ENCODE peak calls at places on chromosomes 5 and 9, in seven cellular contexts. K is tibial artery, F is cardiac fibroblast, P is WTC11, E is PC-9, T is choroid plexus epithelial cell, Z is A549. N is an unnamed sample.

GRCh38 chr5:136108131-136108739 is 24.4 kb upstream of the SMAD5 start:
- DNase-seq in T (no peak), P (no peak), F (no peak), E (no peak), Z (no peak), K (no peak), N (no peak)

GRCh38 chr5:132059043-132059695 is 1.3 kb upstream of the IL3 start:
- DNase-seq in T (no peak), Z (no peak), F (no peak), P (no peak), E (no peak), K (no peak), N (peak)

GRCh38 chr5:127056896-127057295 is 16.4 kb downstream of the C5orf63 start:
- DNase-seq in P (no peak), K (no peak), Z (no peak), T (no peak), E (no peak), F (no peak), N (no peak)

GRCh38 chr5:90709323-90710148 is 150.9 kb downstream of the ADGRV1 start:
- DNase-seq in E (peak), K (peak), T (peak), F (peak), Z (peak), P (peak), N (peak)

GRCh38 chr5:154520861-154521453 is 42.9 kb upstream of the HAND1 start:
- DNase-seq in F (peak), P (peak), T (peak), K (no peak), Z (peak), E (peak), N (peak)

GRCh38 chr5:122262107-122262506 is 49.9 kb upstream of the SNCAIP start:
- DNase-seq in Z (no peak), K (no peak), T (peak), E (no peak), P (no peak), F (peak), N (no peak)

GRCh38 chr5:110027527-110028322 is 338.0 kb downstream of the MAN2A1 start:
- DNase-seq in F (no peak), Z (no peak), T (peak), E (no peak), P (no peak), K (no peak), N (no peak)

GRCh38 chr9:134289241-134289875 is 36.9 kb upstream of the RXRA start:
- DNase-seq in P (no peak), Z (no peak), T (no peak), F (no peak), E (no peak), K (no peak), N (no peak)

GRCh38 chr5:94174748-94175411 is 433.5 kb upstream of the POU5F2 start:
- DNase-seq in Z (no peak), E (no peak), K (no peak), F (peak), P (no peak), T (peak), N (no peak)

GRCh38 chr5:168752012-168752411 is 172.8 kb upstream of the PANK3 start:
- DNase-seq in E (no peak), P (no peak), K (no peak), F (no peak), T (no peak), Z (no peak), N (no peak)

GRCh38 chr5:119168401-119168800 is 97.5 kb downstream of the DMXL1 start:
- DNase-seq in Z (no peak), E (no peak), F (peak), T (peak), P (no peak), K (no peak), N (no peak)

GRCh38 chr9:28121353-28121752 is 548.1 kb upstream of the C9orf72 start:
- DNase-seq in K (no peak), E (no peak), F (no peak), T (no peak), P (no peak), Z (no peak), N (no peak)

GRCh38 chr9:82532504-82532903 is 530.4 kb downstream of the RASEF start:
- DNase-seq in Z (no peak), E (no peak), K (no peak), F (peak), T (peak), P (no peak), N (no peak)

GRCh38 chr9:132697230-132697629 is 27.0 kb downstream of the GTF3C4 start:
- DNase-seq in F (peak), P (no peak), E (no peak), Z (peak), T (no peak), K (no peak), N (no peak)

GRCh38 chr5:8615142-8615858 is 746.4 kb downstream of the MTRR start:
- DNase-seq in F (peak), Z (no peak), E (no peak), T (no peak), K (no peak), P (no peak), N (no peak)

GRCh38 chr9:133661846-133662636 is 25.9 kb downstream of the DBH start:
- DNase-seq in E (no peak), P (no peak), K (no peak), Z (no peak), T (no peak), F (no peak), N (no peak)

GRCh38 chr5:41115281-41115680 is 44.1 kb upstream of the MROH2B start:
- DNase-seq in P (no peak), K (no peak), Z (no peak), T (peak), F (peak), E (no peak), N (no peak)

GRCh38 chr9:123753011-123753410 is 176.9 kb downstream of the DENND1A start:
- DNase-seq in E (no peak), T (no peak), F (no peak), P (no peak), Z (no peak), K (no peak), N (no peak)

GRCh38 chr5:126066795-126067321 is 356.4 kb upstream of the GRAMD2B start:
- DNase-seq in K (no peak), P (no peak), F (no peak), E (no peak), Z (no peak), T (no peak), N (no peak)

GRCh38 chr9:136502940-136503550 is 20.2 kb upstream of the SEC16A start:
- DNase-seq in Z (no peak), T (no peak), P (no peak), E (no peak), F (no peak), K (no peak), N (no peak)
- TF ChIP-seq CTCF in Z (no peak), T (peak), P (no peak), E (no peak), F (no peak), K (no peak), N (no peak)

DNA sequence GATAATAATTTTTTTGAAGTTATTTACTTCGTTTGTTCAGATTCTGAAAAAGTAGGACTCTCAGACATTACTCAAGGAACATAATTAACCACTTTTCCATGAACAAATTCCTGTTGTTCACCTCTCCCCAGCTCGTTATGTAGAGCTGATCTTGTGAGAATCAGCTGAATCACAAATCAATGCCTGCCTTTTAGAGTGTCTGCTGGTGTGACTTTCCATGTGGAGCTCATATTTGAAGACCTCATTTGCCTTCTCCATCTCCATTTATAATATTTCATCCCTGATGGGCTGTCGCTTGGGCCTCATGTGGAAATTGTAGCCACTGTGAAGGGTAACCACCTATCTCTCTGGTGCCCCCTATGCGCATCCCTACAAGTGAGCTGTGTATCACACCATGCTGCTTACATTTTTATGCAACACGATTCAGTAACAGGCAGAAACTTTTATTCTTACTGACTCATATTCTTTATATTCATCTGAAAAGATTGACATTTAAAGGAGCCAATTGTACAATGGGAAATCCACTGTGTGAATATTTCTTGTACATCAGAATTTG is 111.3 kb downstream of the STK32A start:
- DNase-seq in E (no peak), F (no peak), K (no peak), P (no peak), Z (no peak), T (no peak), N (no peak)
- TF ChIP-seq CTCF in E (no peak), F (no peak), K (no peak), P (no peak), Z (no peak), T (peak), N (no peak)

GRCh38 chr9:107487521-107488399 is 1.8 kb downstream of the KLF4 start:
- DNase-seq in Z (peak), P (peak), F (peak), K (peak), E (peak), T (peak), N (peak)
- TF ChIP-seq CTCF in Z (peak), P (peak), F (peak), K (peak), E (peak), T (peak), N (peak)

GRCh38 chr9:136784249-136784996 is 6.7 kb upstream of the TMEM141 start:
- DNase-seq in T (no peak), K (no peak), Z (peak), F (peak), E (no peak), P (no peak), N (peak)

GRCh38 chr9:136782452-136782851 is 8.7 kb upstream of the TMEM141 start:
- DNase-seq in Z (no peak), P (no peak), K (no peak), F (no peak), T (no peak), E (no peak), N (no peak)

GRCh38 chr9:136777359-136777758 is 13.0 kb upstream of the LCN15 start:
- DNase-seq in Z (no peak), F (no peak), E (no peak), T (no peak), P (no peak), K (no peak), N (no peak)

GRCh38 chr9:136776947-136777346 is 12.6 kb upstream of the LCN15 start:
- DNase-seq in E (no peak), K (no peak), P (no peak), T (no peak), F (no peak), Z (no peak), N (no peak)

GRCh38 chr9:136779808-136780207 is 11.3 kb upstream of the TMEM141 start:
- DNase-seq in Z (no peak), F (no peak), P (no peak), T (no peak), K (no peak), E (no peak), N (no peak)
- TF ChIP-seq CTCF in Z (no peak), F (no peak), P (no peak), T (peak), K (no peak), E (no peak), N (no peak)

DNA sequence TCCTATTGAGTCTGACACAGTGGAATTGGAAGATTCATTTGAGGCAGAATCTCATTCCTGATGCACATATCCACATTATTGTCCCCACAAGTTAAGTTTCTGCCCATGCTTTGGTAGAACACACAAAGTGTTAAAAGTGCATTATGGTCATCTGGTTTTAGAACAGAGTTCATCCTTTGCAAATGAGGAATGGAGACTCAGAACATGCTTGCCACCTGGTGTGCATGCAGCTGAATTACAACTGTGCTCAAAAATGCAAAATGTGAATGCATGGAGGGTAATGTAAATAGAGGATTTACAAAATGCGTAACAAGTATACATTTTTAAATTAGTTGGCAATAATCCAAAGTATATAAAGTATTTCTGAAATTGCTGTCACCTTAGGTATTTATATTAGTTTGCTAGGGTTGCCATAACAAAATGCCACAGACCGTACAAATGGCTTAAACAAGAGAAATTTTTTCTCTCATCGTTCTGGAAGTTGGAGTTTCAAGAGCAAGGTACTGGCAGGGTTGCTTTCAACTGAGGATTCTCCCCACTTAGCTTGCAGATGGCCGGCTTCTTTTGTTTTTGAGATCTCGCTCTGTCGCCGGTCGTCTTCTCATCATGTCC is 671.1 kb downstream of the TAF11L14 start:
- DNase-seq in T (peak), K (no peak), E (peak), Z (peak), F (peak), P (peak), N (peak)
- TF ChIP-seq CTCF in T (peak), K (peak), E (peak), Z (peak), F (peak), P (peak), N (peak)

GRCh38 chr9:77793909-77794308 is 145.8 kb upstream of the GNA14 start:
- DNase-seq in T (no peak), E (peak), P (no peak), K (no peak), F (peak), Z (peak), N (no peak)
- TF ChIP-seq CTCF in T (peak), E (no peak), P (no peak), K (no peak), F (peak), Z (no peak), N (no peak)

GRCh38 chr5:68661237-68661636 is 432.6 kb upstream of the SLC30A5 start:
- DNase-seq in T (peak), E (no peak), K (no peak), P (peak), Z (no peak), F (peak), N (peak)
- TF ChIP-seq CTCF in T (peak), E (no peak), K (no peak), P (peak), Z (peak), F (peak), N (peak)